ENCODE peak calls at places on chromosomes 7 and 10, in five cellular contexts. W is dorsolateral prefrontal cortex, X is PC-3, D is astrocyte of the cerebellum, J is BE2C. H is an unnamed sample.
A peak's percentile ranks its signal among the peaks of the same experiment; 100 is the strongest.

GRCh38 chr7:154685564-154685901 is 317.4 kb downstream of the PAXIP1 start:
- DNase-seq in J (no peak), D (no peak), W (no peak), X (no peak), H (no peak)

GRCh38 chr7:84069036-84069435 is 125.6 kb downstream of the SEMA3A start:
- DNase-seq in X (no peak), J (no peak), D (no peak), W (no peak), H (no peak)

GRCh38 chr10:58373446-58373834 is 11.8 kb upstream of the TFAM start:
- DNase-seq in W (no peak), J (no peak), X (peak; percentile 89), D (no peak), H (no peak)

GRCh38 chr7:81752318-81752714 is 17.5 kb downstream of the HGF start:
- DNase-seq in W (no peak), X (no peak), D (no peak), J (no peak), H (no peak)

GRCh38 chr7:87151002-87151505 is 1.2 kb upstream of the DMTF1 start:
- DNase-seq in X (no peak), J (no peak), W (no peak), D (no peak), H (no peak)

GRCh38 chr7:128166603-128167315 is 74.3 kb upstream of the LEP start:
- DNase-seq in D (no peak), W (no peak), X (no peak), J (peak; percentile 20), H (no peak)

GRCh38 chr7:2821842-2822507 is 22.1 kb downstream of the GNA12 start:
- DNase-seq in W (no peak), X (peak; percentile 73), J (no peak), D (no peak), H (no peak)

GRCh38 chr7:87155788-87156187 is 3.5 kb downstream of the DMTF1 start:
- DNase-seq in D (no peak), W (no peak), X (no peak), J (no peak), H (no peak)

GRCh38 chr10:119693262-119693957 is 32.4 kb upstream of the INPP5F start:
- DNase-seq in X (no peak), J (no peak), D (peak; percentile 32), W (no peak), H (no peak)

GRCh38 chr10:79005126-79005820 is 63.5 kb upstream of the ZMIZ1 start:
- DNase-seq in X (no peak), J (no peak), D (no peak), W (no peak), H (no peak)

GRCh38 chr10:108388716-108389115 is 1224.2 kb upstream of the SORCS1 start:
- DNase-seq in X (no peak), W (no peak), D (no peak), J (no peak), H (no peak)

GRCh38 chr7:158683541-158683940 is 21.1 kb downstream of the NCAPG2 start:
- DNase-seq in D (no peak), X (no peak), J (no peak), W (no peak), H (no peak)

GRCh38 chr10:72259491-72260214 is 14.1 kb upstream of the DDIT4 start:
- DNase-seq in W (no peak), X (no peak), J (peak; percentile 69), D (no peak), H (peak; percentile 53)

GRCh38 chr10:3139135-3139910 is 33.3 kb downstream of the PITRM1 start:
- DNase-seq in W (no peak), D (no peak), J (no peak), X (no peak), H (no peak)

GRCh38 chr10:20858292-20859124 is 38.6 kb downstream of the NEBL start:
- DNase-seq in D (peak; percentile 18), X (peak; percentile 53), J (no peak), W (no peak), H (no peak)

GRCh38 chr7:69211739-69212138 is 386.5 kb upstream of the AUTS2 start:
- DNase-seq in X (no peak), W (no peak), J (peak; percentile 7), D (no peak), H (no peak)

GRCh38 chr10:70537398-70538194 is 59.0 kb downstream of the PALD1 start:
- DNase-seq in X (peak; percentile 88), D (no peak), J (peak; percentile 29), W (no peak), H (no peak)

GRCh38 chr7:111198255-111198654 is 107.3 kb downstream of the LRRN3 start:
- DNase-seq in X (peak; percentile 96), J (no peak), W (no peak), D (peak; percentile 98), H (peak; percentile 96)

GRCh38 chr7:114392686-114393085 is 21.9 kb upstream of the FOXP2 start:
- DNase-seq in X (no peak), W (no peak), J (no peak), D (no peak), H (no peak)

GRCh38 chr10:102645388-102645740 is 1.1 kb downstream of the TRIM8 start:
- DNase-seq in X (peak; percentile 55), D (no peak), W (peak; percentile 59), J (no peak), H (peak; percentile 39)

DNA sequence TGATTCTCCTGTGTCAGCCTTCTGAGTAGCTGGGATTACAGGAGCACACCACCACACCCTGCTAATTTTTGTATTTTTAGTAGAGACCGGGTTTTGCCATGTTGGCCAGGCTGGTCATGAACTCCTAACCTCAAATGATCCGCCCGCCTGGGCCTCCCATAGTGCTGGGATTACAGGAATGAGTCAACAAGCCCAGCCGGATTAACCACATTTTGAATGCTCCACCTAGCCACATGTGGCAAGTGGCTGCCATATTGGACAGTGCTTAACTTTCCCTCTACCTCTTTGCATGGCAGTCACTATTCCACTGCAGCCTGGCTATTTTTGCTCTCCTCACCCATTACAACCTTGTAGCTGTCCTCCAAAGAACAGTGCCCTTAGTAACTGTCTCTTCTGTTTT is 160.1 kb downstream of the GATA3 start:
- DNase-seq in X (no peak), W (no peak), D (no peak), J (no peak), H (no peak)
- TF ChIP-seq CTCF in X (no peak), W (no peak), D (no peak), J (no peak), H (no peak)

DNA sequence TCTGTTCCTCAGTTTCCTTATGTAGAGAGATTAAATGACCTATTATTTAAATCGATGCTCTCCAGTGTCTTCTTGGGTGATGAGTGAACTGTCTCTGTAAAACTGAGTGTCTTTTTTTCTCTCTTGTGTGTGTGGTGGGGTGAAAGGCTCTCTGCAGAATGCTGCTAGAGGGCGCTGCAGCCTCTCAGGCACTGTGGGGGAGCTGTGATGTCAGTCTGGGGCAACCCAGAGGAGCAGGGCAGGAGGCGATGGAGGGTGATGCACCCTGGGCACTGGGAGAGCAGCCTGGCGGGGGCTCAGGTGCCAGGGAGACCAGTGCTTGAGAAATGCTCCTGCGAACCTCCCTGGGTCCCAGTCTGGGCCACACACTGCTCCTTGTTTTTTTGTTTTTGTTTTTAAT is 110.1 kb upstream of the POM121L12 start:
- DNase-seq in J (peak; percentile 16), X (no peak), D (no peak), W (no peak), H (no peak)
- TF ChIP-seq CTCF in J (peak; percentile 23), X (no peak), D (no peak), W (no peak), H (no peak)

DNA sequence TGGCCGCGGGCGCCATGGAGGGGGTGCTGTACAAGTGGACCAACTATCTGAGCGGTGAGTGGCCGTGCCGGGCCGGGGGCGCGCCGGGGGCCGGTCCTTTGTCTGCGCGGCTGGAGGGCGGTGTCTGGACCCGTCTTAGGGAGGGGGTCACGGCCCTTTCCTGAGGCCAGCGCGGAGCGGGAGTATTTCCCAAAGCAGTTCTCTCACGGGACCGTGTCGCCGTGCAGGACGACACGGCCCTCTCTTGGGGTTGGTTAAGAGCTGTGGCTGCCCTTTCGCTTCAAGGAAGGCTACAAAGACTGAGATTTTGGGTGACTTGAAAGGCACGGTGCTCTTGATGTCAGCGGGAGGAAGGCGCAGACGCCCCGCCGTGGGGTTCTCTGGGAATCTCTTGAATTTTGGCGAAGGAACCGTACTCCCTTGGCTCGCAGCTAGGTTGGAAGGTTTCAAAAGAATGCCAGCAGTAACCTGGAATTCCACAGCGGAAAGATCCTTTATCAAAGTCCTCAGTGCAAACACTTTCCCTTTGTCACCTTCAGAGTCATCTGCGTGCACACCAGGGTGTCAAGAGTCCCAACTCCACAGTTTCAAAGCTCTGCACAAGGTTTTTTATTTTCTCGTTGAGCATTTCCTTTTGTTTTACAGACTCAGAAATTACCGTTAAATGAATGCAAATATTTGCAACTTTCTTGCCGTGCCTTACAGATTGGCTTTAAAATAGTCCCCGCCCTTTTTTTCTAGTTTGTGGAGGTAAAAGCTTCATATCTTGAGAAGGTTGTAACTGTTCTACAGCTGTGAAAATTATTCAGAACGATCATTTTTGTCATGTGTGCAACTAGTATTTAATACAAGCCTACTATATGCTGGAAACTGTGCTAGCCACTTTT is 780 bp downstream of the PLEKHA8 start:
- DNase-seq in X (peak; percentile 32), D (no peak), J (no peak), W (peak; percentile 32), H (no peak)
- TF ChIP-seq CTCF in X (no peak), D (no peak), J (no peak), W (no peak), H (no peak)

GRCh38 chr7:42639930-42640329 is 271.9 kb downstream of the C7orf25 start:
- DNase-seq in X (peak; percentile 10), W (no peak), D (no peak), J (no peak), H (no peak)
- TF ChIP-seq CTCF in X (peak; percentile 61), W (no peak), D (no peak), J (no peak), H (peak; percentile 56)

GRCh38 chr7:1403844-1404404 is 55.3 kb downstream of the MICALL2 start:
- DNase-seq in W (no peak), D (peak; percentile 72), J (no peak), X (peak; percentile 20), H (peak; percentile 14)
- TF ChIP-seq CTCF in W (no peak), D (peak; percentile 44), J (no peak), X (no peak), H (peak; percentile 19)

GRCh38 chr10:125742465-125742864 is 23.0 kb downstream of the EDRF1 start:
- DNase-seq in D (no peak), J (no peak), X (peak; percentile 29), W (no peak), H (no peak)
- TF ChIP-seq CTCF in D (peak; percentile 15), J (no peak), X (peak; percentile 39), W (peak; percentile 27), H (no peak)

GRCh38 chr10:83801983-83802382 is 337.3 kb upstream of the GHITM start:
- DNase-seq in J (no peak), W (no peak), D (no peak), X (no peak), H (no peak)
- TF ChIP-seq CTCF in J (peak; percentile 51), W (no peak), D (no peak), X (no peak), H (no peak)

H was measured in AG09319.